ENCODE peak calls at places on chromosome 14, in eight cellular contexts. One of them, this sample, is unnamed.

GRCh38 chr14:58836303-58836702 is 198.5 kb downstream of the DACT1 start:
- DNase-seq in neural crest cell: no peak
- DNase-seq in HFFc6: no peak
- DNase-seq in mammary epithelial cell: no peak
- DNase-seq in epithelial cell of proximal tubule: no peak
- DNase-seq in BJ: no peak
- DNase-seq in ascending aorta: no peak
- DNase-seq in heart right ventricle: no peak
- DNase-seq in this sample: no peak

GRCh38 chr14:94139006-94139405 is 9.6 kb upstream of the IFI27L2 start:
- DNase-seq in BJ: no peak
- DNase-seq in ascending aorta: no peak
- DNase-seq in neural crest cell: no peak
- DNase-seq in mammary epithelial cell: no peak
- DNase-seq in epithelial cell of proximal tubule: no peak
- DNase-seq in HFFc6: no peak
- DNase-seq in heart right ventricle: no peak
- DNase-seq in this sample: no peak

GRCh38 chr14:104442107-104442551 is 137.4 kb upstream of the C14orf180 start:
- DNase-seq in epithelial cell of proximal tubule: no peak
- DNase-seq in neural crest cell: no peak
- DNase-seq in mammary epithelial cell: no peak
- DNase-seq in ascending aorta: peak
- DNase-seq in BJ: no peak
- DNase-seq in heart right ventricle: no peak
- DNase-seq in HFFc6: no peak
- DNase-seq in this sample: no peak

GRCh38 chr14:74979029-74979428 is 23.6 kb upstream of the PGF start:
- DNase-seq in heart right ventricle: no peak
- DNase-seq in HFFc6: no peak
- DNase-seq in ascending aorta: no peak
- DNase-seq in BJ: no peak
- DNase-seq in mammary epithelial cell: no peak
- DNase-seq in neural crest cell: no peak
- DNase-seq in epithelial cell of proximal tubule: no peak
- DNase-seq in this sample: no peak

GRCh38 chr14:65531148-65531547 is 118.6 kb downstream of the FUT8 start:
- DNase-seq in neural crest cell: no peak
- DNase-seq in HFFc6: no peak
- DNase-seq in BJ: no peak
- DNase-seq in epithelial cell of proximal tubule: no peak
- DNase-seq in mammary epithelial cell: no peak
- DNase-seq in ascending aorta: no peak
- DNase-seq in heart right ventricle: no peak
- DNase-seq in this sample: no peak

GRCh38 chr14:95667251-95667693 is 19.0 kb upstream of the TCL1B start:
- DNase-seq in BJ: no peak
- DNase-seq in neural crest cell: no peak
- DNase-seq in ascending aorta: no peak
- DNase-seq in HFFc6: no peak
- DNase-seq in mammary epithelial cell: no peak
- DNase-seq in epithelial cell of proximal tubule: no peak
- DNase-seq in heart right ventricle: no peak
- DNase-seq in this sample: no peak

GRCh38 chr14:61524211-61524806 is 171.0 kb upstream of the HIF1A start:
- DNase-seq in ascending aorta: no peak
- DNase-seq in neural crest cell: no peak
- DNase-seq in heart right ventricle: peak
- DNase-seq in BJ: no peak
- DNase-seq in HFFc6: peak
- DNase-seq in epithelial cell of proximal tubule: peak
- DNase-seq in mammary epithelial cell: peak
- DNase-seq in this sample: peak

GRCh38 chr14:97426776-97427175 is 629.6 kb downstream of the VRK1 start:
- DNase-seq in heart right ventricle: no peak
- DNase-seq in BJ: no peak
- DNase-seq in epithelial cell of proximal tubule: no peak
- DNase-seq in mammary epithelial cell: no peak
- DNase-seq in ascending aorta: no peak
- DNase-seq in HFFc6: no peak
- DNase-seq in neural crest cell: no peak
- DNase-seq in this sample: no peak

GRCh38 chr14:94582199-94582750 is 1.0 kb downstream of the SERPINA5 start:
- DNase-seq in epithelial cell of proximal tubule: no peak
- DNase-seq in HFFc6: no peak
- DNase-seq in heart right ventricle: no peak
- DNase-seq in mammary epithelial cell: no peak
- DNase-seq in ascending aorta: no peak
- DNase-seq in BJ: no peak
- DNase-seq in neural crest cell: no peak
- DNase-seq in this sample: no peak

GRCh38 chr14:69259531-69260245 is at the start of gene GALNT16:
- DNase-seq in neural crest cell: peak
- DNase-seq in ascending aorta: peak
- DNase-seq in mammary epithelial cell: no peak
- DNase-seq in heart right ventricle: peak
- DNase-seq in epithelial cell of proximal tubule: no peak
- DNase-seq in BJ: no peak
- DNase-seq in HFFc6: no peak
- DNase-seq in this sample: no peak

GRCh38 chr14:72701610-72702009 is 192.3 kb downstream of the DPF3 start:
- DNase-seq in BJ: no peak
- DNase-seq in epithelial cell of proximal tubule: no peak
- DNase-seq in mammary epithelial cell: no peak
- DNase-seq in heart right ventricle: peak
- DNase-seq in ascending aorta: no peak
- DNase-seq in HFFc6: no peak
- DNase-seq in neural crest cell: no peak
- DNase-seq in this sample: no peak

GRCh38 chr14:49593016-49593415 is 5.7 kb upstream of the LRR1 start:
- DNase-seq in ascending aorta: no peak
- DNase-seq in neural crest cell: no peak
- DNase-seq in HFFc6: peak
- DNase-seq in mammary epithelial cell: no peak
- DNase-seq in heart right ventricle: no peak
- DNase-seq in epithelial cell of proximal tubule: no peak
- DNase-seq in BJ: no peak
- DNase-seq in this sample: peak

GRCh38 chr14:58755026-58755929 is 117.5 kb downstream of the DACT1 start:
- DNase-seq in neural crest cell: no peak
- DNase-seq in ascending aorta: no peak
- DNase-seq in HFFc6: no peak
- DNase-seq in BJ: no peak
- DNase-seq in heart right ventricle: peak
- DNase-seq in epithelial cell of proximal tubule: no peak
- DNase-seq in mammary epithelial cell: no peak
- DNase-seq in this sample: no peak

GRCh38 chr14:64935508-64935907 is 7.0 kb downstream of the GPX2 start:
- DNase-seq in ascending aorta: no peak
- DNase-seq in heart right ventricle: no peak
- DNase-seq in mammary epithelial cell: no peak
- DNase-seq in HFFc6: no peak
- DNase-seq in BJ: no peak
- DNase-seq in neural crest cell: no peak
- DNase-seq in epithelial cell of proximal tubule: no peak
- DNase-seq in this sample: no peak

DNA sequence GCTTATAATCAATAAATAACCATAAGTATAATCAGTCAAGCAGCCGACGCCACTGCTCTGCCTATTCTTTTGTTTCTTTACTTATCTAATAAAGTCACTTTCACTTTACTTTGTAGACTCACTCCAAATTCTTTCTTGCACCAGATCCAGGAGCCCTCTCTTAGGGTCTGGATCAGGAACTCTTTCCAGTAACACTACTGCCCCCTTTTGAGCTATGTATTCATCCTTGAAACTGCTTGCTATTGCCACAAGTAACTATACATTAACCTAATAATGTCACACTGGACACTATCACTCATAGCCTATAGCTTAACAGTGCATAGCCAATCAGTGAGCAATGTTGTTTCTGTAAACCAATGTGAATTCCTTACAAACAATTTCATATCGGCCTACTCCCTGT is 2.8 kb upstream of the NID2 start:
- DNase-seq in epithelial cell of proximal tubule: no peak
- DNase-seq in HFFc6: no peak
- DNase-seq in neural crest cell: no peak
- DNase-seq in BJ: no peak
- DNase-seq in mammary epithelial cell: no peak
- DNase-seq in heart right ventricle: no peak
- DNase-seq in ascending aorta: no peak
- DNase-seq in this sample: peak
- TF ChIP-seq CTCF in epithelial cell of proximal tubule: peak
- TF ChIP-seq CTCF in HFFc6: peak
- TF ChIP-seq CTCF in neural crest cell: peak
- TF ChIP-seq CTCF in BJ: peak
- TF ChIP-seq CTCF in mammary epithelial cell: no peak
- TF ChIP-seq CTCF in heart right ventricle: peak
- TF ChIP-seq CTCF in ascending aorta: peak
- TF ChIP-seq CTCF in this sample: no peak

GRCh38 chr14:38197001-38197760 is 10.5 kb upstream of the SSTR1 start:
- DNase-seq in BJ: no peak
- DNase-seq in epithelial cell of proximal tubule: no peak
- DNase-seq in mammary epithelial cell: no peak
- DNase-seq in ascending aorta: no peak
- DNase-seq in HFFc6: no peak
- DNase-seq in heart right ventricle: no peak
- DNase-seq in neural crest cell: no peak
- DNase-seq in this sample: no peak
- TF ChIP-seq CTCF in BJ: peak
- TF ChIP-seq CTCF in epithelial cell of proximal tubule: peak
- TF ChIP-seq CTCF in mammary epithelial cell: peak
- TF ChIP-seq CTCF in ascending aorta: peak
- TF ChIP-seq CTCF in HFFc6: peak
- TF ChIP-seq CTCF in heart right ventricle: peak
- TF ChIP-seq CTCF in neural crest cell: peak
- TF ChIP-seq CTCF in this sample: peak

DNA sequence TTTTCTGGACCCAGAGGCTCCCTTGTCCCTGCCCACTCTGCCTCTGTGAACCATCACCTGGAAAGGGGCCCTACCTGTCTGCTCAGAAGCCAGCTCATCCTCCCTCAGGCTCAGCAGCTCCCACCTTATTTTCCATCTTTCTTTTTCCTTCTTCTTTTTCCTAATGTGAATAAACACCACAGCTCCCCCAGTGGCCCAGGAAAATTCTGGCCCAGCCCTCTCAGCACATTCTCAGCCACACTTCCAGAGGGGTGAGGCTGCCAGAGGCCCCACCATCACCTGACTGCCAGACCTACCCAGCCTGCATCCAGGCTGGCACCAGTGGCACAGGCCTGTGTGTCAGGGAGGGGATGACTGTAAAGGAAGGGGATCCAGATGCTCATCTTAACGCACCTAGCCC is 23.0 kb downstream of the ZFHX2 start:
- DNase-seq in ascending aorta: no peak
- DNase-seq in HFFc6: no peak
- DNase-seq in heart right ventricle: no peak
- DNase-seq in mammary epithelial cell: no peak
- DNase-seq in neural crest cell: no peak
- DNase-seq in epithelial cell of proximal tubule: no peak
- DNase-seq in BJ: no peak
- DNase-seq in this sample: no peak
- TF ChIP-seq CTCF in ascending aorta: no peak
- TF ChIP-seq CTCF in HFFc6: peak
- TF ChIP-seq CTCF in heart right ventricle: no peak
- TF ChIP-seq CTCF in mammary epithelial cell: no peak
- TF ChIP-seq CTCF in neural crest cell: peak
- TF ChIP-seq CTCF in epithelial cell of proximal tubule: peak
- TF ChIP-seq CTCF in BJ: peak
- TF ChIP-seq CTCF in this sample: no peak

GRCh38 chr14:63088865-63089264 is 43.6 kb upstream of the KCNH5 start:
- DNase-seq in epithelial cell of proximal tubule: no peak
- DNase-seq in mammary epithelial cell: no peak
- DNase-seq in HFFc6: no peak
- DNase-seq in BJ: no peak
- DNase-seq in neural crest cell: no peak
- DNase-seq in ascending aorta: no peak
- DNase-seq in heart right ventricle: no peak
- DNase-seq in this sample: no peak

DNA sequence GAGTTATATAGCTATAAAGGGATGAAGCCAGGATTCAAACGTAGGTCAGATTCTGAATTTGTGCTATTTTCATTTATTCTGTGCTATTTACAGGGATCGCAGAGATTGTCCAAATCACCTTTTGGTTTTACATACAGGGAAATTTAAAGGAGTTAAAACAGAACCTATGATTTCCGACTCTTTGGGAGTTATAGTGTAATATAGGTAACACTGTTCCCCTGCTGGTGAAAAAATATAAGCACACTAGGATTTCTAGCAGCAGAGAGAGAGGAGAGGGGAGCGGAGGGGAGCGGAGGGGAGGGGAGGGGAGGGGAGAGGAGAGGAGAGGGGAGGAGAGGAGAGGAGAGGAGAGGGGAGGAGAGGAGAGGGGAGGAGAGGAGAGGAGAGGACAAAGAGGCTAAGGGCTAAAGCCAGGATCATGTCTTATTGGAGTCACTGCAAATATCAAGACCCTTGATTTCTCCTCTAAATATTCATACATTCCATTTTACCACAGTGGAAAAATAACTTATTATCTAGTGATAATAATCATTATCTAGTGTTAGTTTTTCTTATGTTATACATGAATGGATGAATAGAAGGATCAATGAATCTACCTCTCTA is 46.2 kb upstream of the KCNH5 start:
- DNase-seq in ascending aorta: no peak
- DNase-seq in neural crest cell: no peak
- DNase-seq in mammary epithelial cell: no peak
- DNase-seq in BJ: no peak
- DNase-seq in HFFc6: no peak
- DNase-seq in heart right ventricle: no peak
- DNase-seq in epithelial cell of proximal tubule: no peak
- DNase-seq in this sample: no peak
- TF ChIP-seq CTCF in ascending aorta: no peak
- TF ChIP-seq CTCF in neural crest cell: peak
- TF ChIP-seq CTCF in mammary epithelial cell: no peak
- TF ChIP-seq CTCF in BJ: no peak
- TF ChIP-seq CTCF in HFFc6: no peak
- TF ChIP-seq CTCF in heart right ventricle: no peak
- TF ChIP-seq CTCF in epithelial cell of proximal tubule: no peak
- TF ChIP-seq CTCF in this sample: no peak

GRCh38 chr14:89262041-89262440 is 155.0 kb downstream of the FOXN3 start:
- DNase-seq in BJ: no peak
- DNase-seq in heart right ventricle: no peak
- DNase-seq in neural crest cell: no peak
- DNase-seq in ascending aorta: peak
- DNase-seq in epithelial cell of proximal tubule: no peak
- DNase-seq in HFFc6: no peak
- DNase-seq in mammary epithelial cell: no peak
- DNase-seq in this sample: no peak

GRCh38 chr14:89267163-89267562 is 149.9 kb downstream of the FOXN3 start:
- DNase-seq in BJ: no peak
- DNase-seq in epithelial cell of proximal tubule: no peak
- DNase-seq in heart right ventricle: no peak
- DNase-seq in mammary epithelial cell: no peak
- DNase-seq in HFFc6: no peak
- DNase-seq in neural crest cell: no peak
- DNase-seq in ascending aorta: peak
- DNase-seq in this sample: no peak

GRCh38 chr14:89265229-89265628 is 151.8 kb downstream of the FOXN3 start:
- DNase-seq in heart right ventricle: no peak
- DNase-seq in mammary epithelial cell: no peak
- DNase-seq in HFFc6: no peak
- DNase-seq in ascending aorta: peak
- DNase-seq in neural crest cell: no peak
- DNase-seq in epithelial cell of proximal tubule: no peak
- DNase-seq in BJ: no peak
- DNase-seq in this sample: no peak

GRCh38 chr14:89266754-89267153 is 150.3 kb downstream of the FOXN3 start:
- DNase-seq in heart right ventricle: no peak
- DNase-seq in mammary epithelial cell: peak
- DNase-seq in HFFc6: no peak
- DNase-seq in BJ: no peak
- DNase-seq in neural crest cell: no peak
- DNase-seq in epithelial cell of proximal tubule: no peak
- DNase-seq in ascending aorta: peak
- DNase-seq in this sample: peak

GRCh38 chr14:89264196-89264800 is 152.7 kb downstream of the FOXN3 start:
- DNase-seq in heart right ventricle: no peak
- DNase-seq in HFFc6: no peak
- DNase-seq in mammary epithelial cell: no peak
- DNase-seq in BJ: no peak
- DNase-seq in epithelial cell of proximal tubule: no peak
- DNase-seq in neural crest cell: no peak
- DNase-seq in ascending aorta: peak
- DNase-seq in this sample: no peak
- TF ChIP-seq CTCF in heart right ventricle: no peak
- TF ChIP-seq CTCF in HFFc6: no peak
- TF ChIP-seq CTCF in mammary epithelial cell: no peak
- TF ChIP-seq CTCF in BJ: no peak
- TF ChIP-seq CTCF in epithelial cell of proximal tubule: no peak
- TF ChIP-seq CTCF in neural crest cell: no peak
- TF ChIP-seq CTCF in ascending aorta: no peak
- TF ChIP-seq CTCF in this sample: no peak

This sample was measured in bronchial epithelial cell.